ENCODE peak calls at places on chromosomes 2 and 18, in ten cellular contexts. L is naive thymus-derived CD8-positive, alpha-beta T cell; J is activated T-cell treated with anti-CD3 and anti-CD28 coated beads for 48 hours; F is stimulated activated CD8-positive, alpha-beta memory T cell treated with anti-CD3 and anti-CD28 coated beads, Interleukin-7, amount 100 ng/mL, for 24 hours; Y is psoas muscle; R is ELR; O is IMR-90; N is AG04449; H is Daoy; Z is NCI-H1092. E is an unnamed sample.
A peak's percentile ranks its signal among the peaks of the same experiment; 100 is the strongest.

GRCh38 chr2:171652411-171652775 is 34.9 kb upstream of the DYNC1I2 start:
- DNase-seq in L (no peak), J (no peak), F (no peak), Y (no peak), R (peak; percentile 75), O (no peak), N (no peak), H (peak; percentile 14), Z (no peak), E (no peak)

GRCh38 chr2:219405958-219406860 is 12.0 kb upstream of the DES start:
- DNase-seq in L (no peak), J (no peak), F (no peak), Y (no peak), R (no peak), O (no peak), N (no peak), H (no peak), Z (no peak), E (no peak)

GRCh38 chr18:44733069-44733753 is 52.5 kb downstream of the SETBP1 start:
- DNase-seq in L (no peak), J (peak; percentile 24), F (no peak), Y (no peak), R (peak; percentile 87), O (peak; percentile 86), N (peak; percentile 62), H (peak; percentile 85), Z (no peak), E (peak; percentile 22)

GRCh38 chr18:40676676-40677075 is 1278.4 kb upstream of the PIK3C3 start:
- DNase-seq in L (no peak), J (no peak), F (no peak), Y (no peak), R (peak; percentile 40), O (peak; percentile 41), N (no peak), H (no peak), Z (no peak), E (no peak)

GRCh38 chr2:157509755-157510154 is 65.9 kb upstream of the CYTIP start:
- DNase-seq in L (no peak), J (no peak), F (no peak), Y (no peak), R (no peak), O (no peak), N (no peak), H (no peak), Z (no peak), E (no peak)

GRCh38 chr2:149597050-149598013 is 9.8 kb upstream of the MMADHC start:
- DNase-seq in L (no peak), J (peak; percentile 12), F (no peak), Y (no peak), R (peak; percentile 97), O (peak; percentile 94), N (no peak), H (peak; percentile 76), Z (peak; percentile 39), E (peak; percentile 80)

GRCh38 chr2:148524519-148524919 is 120.0 kb upstream of the EPC2 start:
- DNase-seq in L (no peak), J (no peak), F (no peak), Y (no peak), R (peak; percentile 26), O (no peak), N (no peak), H (no peak), Z (no peak), E (no peak)

GRCh38 chr2:235078914-235079472 is 127.2 kb downstream of the SH3BP4 start:
- DNase-seq in L (no peak), J (no peak), F (no peak), Y (no peak), R (no peak), O (no peak), N (no peak), H (no peak), Z (no peak), E (no peak)

GRCh38 chr2:95017308-95017630 is 8.2 kb upstream of the MAL start:
- DNase-seq in L (no peak), J (no peak), F (no peak), Y (no peak), R (no peak), O (no peak), N (no peak), H (no peak), Z (no peak), E (no peak)

GRCh38 chr2:107412209-107412904 is 414.3 kb upstream of the RGPD4 start:
- DNase-seq in L (no peak), J (no peak), F (no peak), Y (no peak), R (no peak), O (no peak), N (no peak), H (peak; percentile 5), Z (no peak), E (peak; percentile 21)